ENCODE peak calls at places on chromosomes 3 and 15, in four cellular contexts. I is HepG2, K is A549, U is GM12878. T is an unnamed sample.
A peak's percentile ranks its signal among the peaks of the same experiment; 100 is the strongest.

GRCh38 chr15:37819191-37819590 is 115.2 kb upstream of the TMCO5A start:
- DNase-seq in K (no peak), U (no peak), I (no peak), T (no peak)

GRCh38 chr15:82649226-82649999 is 2.2 kb upstream of the CPEB1 start:
- DNase-seq in U (peak; percentile 33), I (no peak), K (no peak), T (no peak)

GRCh38 chr15:92405942-92406341 is 12.3 kb downstream of the ST8SIA2 start:
- DNase-seq in K (no peak), I (no peak), U (no peak), T (no peak)

GRCh38 chr3:41239587-41239986 is 40.3 kb downstream of the CTNNB1 start:
- DNase-seq in I (no peak), U (no peak), K (no peak), T (no peak)

GRCh38 chr15:79676621-79677020 is 220.2 kb downstream of the MTHFS start:
- DNase-seq in U (no peak), I (no peak), K (no peak), T (no peak)

GRCh38 chr3:196142674-196142988 is 60.7 kb upstream of the TFRC start:
- DNase-seq in U (no peak), K (no peak), I (no peak), T (peak; percentile 78)

GRCh38 chr15:42069496-42070275 is 24.7 kb downstream of the PLA2G4D start:
- DNase-seq in K (no peak), I (no peak), U (no peak), T (no peak)

GRCh38 chr15:49045691-49046112 is 544 bp downstream of the SECISBP2L start:
- DNase-seq in K (peak; percentile 10), U (peak; percentile 48), I (peak; percentile 28), T (no peak)

GRCh38 chr15:58260911-58261267 is 122.7 kb downstream of the AQP9 start:
- DNase-seq in U (no peak), I (no peak), K (no peak), T (no peak)

GRCh38 chr3:31743690-31744089 is 211.0 kb downstream of the STT3B start:
- DNase-seq in K (no peak), U (no peak), I (no peak), T (no peak)

GRCh38 chr3:26100176-26100575 is 310.3 kb downstream of the OXSM start:
- DNase-seq in U (no peak), I (no peak), K (no peak), T (no peak)

GRCh38 chr15:25810631-25811077 is 52.5 kb downstream of the ATP10A start:
- DNase-seq in I (no peak), K (no peak), U (no peak), T (no peak)

GRCh38 chr3:100226712-100227429 is 33.9 kb upstream of the TBC1D23 start:
- DNase-seq in I (no peak), K (no peak), U (no peak), T (peak; percentile 72)

GRCh38 chr15:79349526-79349925 is 38.6 kb downstream of the TMED3 start:
- DNase-seq in U (no peak), I (no peak), K (no peak), T (no peak)

GRCh38 chr3:147034359-147034758 is 372.0 kb downstream of the ZIC4 start:
- DNase-seq in I (no peak), K (no peak), U (no peak), T (no peak)

GRCh38 chr3:54188176-54188791 is 65.9 kb downstream of the CACNA2D3 start:
- DNase-seq in I (peak; percentile 53), K (peak; percentile 22), U (no peak), T (peak; percentile 58)

GRCh38 chr3:123641084-123641462 is 56.2 kb upstream of the HACD2 start:
- DNase-seq in K (no peak), I (no peak), U (no peak), T (no peak)

GRCh38 chr3:197186887-197187588 is 111.4 kb downstream of the DLG1 start:
- DNase-seq in U (peak; percentile 40), I (peak; percentile 63), K (peak; percentile 4), T (peak; percentile 30)

GRCh38 chr3:50656417-50657195 is 18.1 kb upstream of the DOCK3 start:
- DNase-seq in I (no peak), K (no peak), U (no peak), T (no peak)

GRCh38 chr15:77531191-77532000 is 101.3 kb downstream of the LINGO1 start:
- DNase-seq in I (no peak), K (no peak), U (no peak), T (no peak)

GRCh38 chr3:123314409-123315270 is 112.9 kb downstream of the SEC22A start:
- DNase-seq in I (no peak), K (no peak), U (no peak), T (peak; percentile 15)

GRCh38 chr15:87907676-87908446 is 348.7 kb downstream of the NTRK3 start:
- DNase-seq in K (no peak), I (no peak), U (no peak), T (no peak)

GRCh38 chr15:57198654-57199241 is 177.6 kb upstream of the CGNL1 start:
- DNase-seq in K (no peak), U (no peak), I (no peak), T (no peak)

GRCh38 chr3:6180171-6180570 is 680.7 kb upstream of the GRM7 start:
- DNase-seq in K (no peak), I (no peak), U (no peak), T (no peak)

GRCh38 chr3:32334675-32335074 is 57.0 kb upstream of the CMTM7 start:
- DNase-seq in K (no peak), U (no peak), I (no peak), T (no peak)

GRCh38 chr3:66609660-66610547 is 109.1 kb upstream of the LRIG1 start:
- DNase-seq in I (no peak), K (no peak), U (no peak), T (no peak)

GRCh38 chr3:30078736-30079135 is 527.7 kb upstream of the TGFBR2 start:
- DNase-seq in U (no peak), K (no peak), I (no peak), T (no peak)

GRCh38 chr3:57100046-57100695 is 39.7 kb downstream of the SPATA12 start:
- DNase-seq in U (peak; percentile 16), K (peak; percentile 33), I (peak; percentile 66), T (peak; percentile 58)

GRCh38 chr3:156132313-156132712 is 11.9 kb downstream of the KCNAB1 start:
- DNase-seq in I (no peak), K (no peak), U (no peak), T (no peak)

GRCh38 chr3:152241142-152242067 is 27.3 kb upstream of the MBNL1 start:
- DNase-seq in I (no peak), K (no peak), U (no peak), T (no peak)

GRCh38 chr15:64775551-64776401 is at the start of gene RBPMS2:
- DNase-seq in I (no peak), K (peak; percentile 37), U (no peak), T (peak; percentile 69)

GRCh38 chr15:42144841-42145375 is 11.5 kb downstream of the PLA2G4F start:
- DNase-seq in U (no peak), K (no peak), I (no peak), T (no peak)

GRCh38 chr15:59388670-59389069 is 16.0 kb upstream of the MYO1E start:
- DNase-seq in K (peak; percentile 71), U (no peak), I (no peak), T (no peak)

GRCh38 chr3:141407043-141407442 is 38.7 kb downstream of the ZBTB38 start:
- DNase-seq in U (no peak), K (no peak), I (no peak), T (no peak)

GRCh38 chr15:57138260-57138895 is 219.9 kb downstream of the TCF12 start:
- DNase-seq in K (peak; percentile 63), U (no peak), I (peak; percentile 34), T (peak; percentile 65)

DNA sequence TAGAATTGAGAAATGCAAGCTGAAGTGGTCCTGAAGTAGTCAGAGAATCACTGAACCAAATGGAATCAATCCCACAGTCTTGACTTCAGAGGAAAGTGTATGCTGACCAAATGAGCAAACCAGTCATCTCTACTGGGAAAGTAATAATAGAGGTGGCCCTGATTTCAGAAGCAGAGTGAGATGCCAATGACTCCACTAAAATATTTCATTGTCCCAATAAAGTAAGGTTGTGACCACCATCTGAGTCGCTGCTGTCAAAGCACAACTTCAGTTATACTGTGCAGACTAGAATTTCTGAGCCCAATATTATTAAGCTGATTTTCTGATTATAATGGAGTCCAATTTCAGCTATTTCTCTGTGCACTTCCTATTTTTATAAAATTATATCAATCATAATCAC is 334.4 kb upstream of the THBS1 start:
- DNase-seq in U (no peak), K (no peak), I (no peak), T (no peak)
- TF ChIP-seq BHLHE40 in U (no peak), K (no peak), I (no peak), T (no peak)

GRCh38 chr3:180036678-180037455 is at the start of gene PEX5L:
- DNase-seq in I (peak; percentile 2), U (no peak), K (no peak), T (peak; percentile 2)
- TF ChIP-seq KDM1A in I (no peak), U (no peak), K (no peak), T (no peak)

DNA sequence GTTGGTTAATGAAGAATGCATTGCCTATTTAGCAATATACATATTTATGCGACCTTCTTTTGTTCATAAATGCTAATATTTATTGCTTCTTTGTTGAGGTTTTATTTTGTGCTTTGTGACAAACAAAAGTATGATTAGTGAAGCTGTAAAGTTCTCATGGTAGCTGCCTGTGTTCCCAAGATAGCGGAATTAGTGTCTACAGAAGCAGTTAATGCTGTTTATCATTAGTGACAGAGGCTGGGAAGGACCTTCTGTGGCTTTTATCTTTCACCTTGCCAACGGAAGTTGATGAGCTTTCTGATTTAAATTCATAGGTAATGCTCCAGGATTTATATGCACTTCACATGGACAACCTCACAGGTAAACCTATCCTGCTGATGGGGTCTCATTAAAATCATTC is 418.3 kb downstream of the CADM2 start:
- DNase-seq in K (no peak), I (no peak), U (no peak), T (no peak)
- TF ChIP-seq SMC3 in K (no peak), I (no peak), U (no peak), T (no peak)

GRCh38 chr3:49518016-49518415 is 36.3 kb upstream of the BSN start:
- DNase-seq in I (no peak), U (no peak), K (no peak), T (no peak)

GRCh38 chr3:49523756-49524747 is 30.2 kb upstream of the BSN start:
- DNase-seq in K (no peak), U (no peak), I (no peak), T (no peak)

GRCh38 chr3:49518441-49518840 is 35.8 kb upstream of the BSN start:
- DNase-seq in U (no peak), K (no peak), I (no peak), T (no peak)

GRCh38 chr3:49519916-49520385 is 34.3 kb upstream of the BSN start:
- DNase-seq in U (no peak), I (no peak), K (no peak), T (no peak)

GRCh38 chr3:49519266-49519665 is 35.0 kb upstream of the BSN start:
- DNase-seq in K (no peak), I (no peak), U (no peak), T (no peak)
- TF ChIP-seq BHLHE40 in K (no peak), I (no peak), U (no peak), T (no peak)